ENCODE peak calls at places on chromosome 1, in five cellular contexts. O is HCT116, J is tibial artery, Q is adrenal gland, G is A549. E is an unnamed sample.

GRCh38 chr1:178353524-178353923 is 143.2 kb downstream of the CLEC20A start:
- DNase-seq in O (no peak), J (no peak), Q (no peak), G (no peak), E (no peak)

GRCh38 chr1:174465855-174466254 is 18.1 kb downstream of the GPR52 start:
- DNase-seq in O (no peak), J (no peak), Q (no peak), G (no peak), E (no peak)

GRCh38 chr1:160826546-160826945 is 30.6 kb downstream of the LY9 start:
- DNase-seq in O (no peak), J (no peak), Q (no peak), G (peak), E (no peak)

GRCh38 chr1:21758614-21759013 is 24.3 kb downstream of the USP48 start:
- DNase-seq in O (no peak), J (no peak), Q (peak), G (no peak), E (no peak)

GRCh38 chr1:115123116-115123515 is 33.8 kb upstream of the TSPAN2 start:
- DNase-seq in O (no peak), J (no peak), Q (no peak), G (no peak), E (no peak)

GRCh38 chr1:8745749-8746390 is 71.6 kb downstream of the RERE start:
- DNase-seq in O (no peak), J (no peak), Q (no peak), G (no peak), E (no peak)

GRCh38 chr1:116847688-116848531 is 61.8 kb upstream of the PTGFRN start:
- DNase-seq in O (no peak), J (peak), Q (no peak), G (no peak), E (no peak)

GRCh38 chr1:153773004-153773921 is 1.9 kb upstream of the SLC27A3 start:
- DNase-seq in O (no peak), J (no peak), Q (no peak), G (no peak), E (no peak)

GRCh38 chr1:58683519-58683918 is 16.3 kb downstream of the MYSM1 start:
- DNase-seq in O (no peak), J (no peak), Q (no peak), G (no peak), E (no peak)

GRCh38 chr1:25065246-25066238 is 135.5 kb upstream of the RUNX3 start:
- DNase-seq in O (no peak), J (no peak), Q (no peak), G (no peak), E (no peak)

GRCh38 chr1:24643362-24644346 is 552 bp downstream of the SRRM1 start:
- DNase-seq in O (no peak), J (no peak), Q (peak), G (peak), E (no peak)

GRCh38 chr1:16921391-16922185 is at the start of gene CROCC:
- DNase-seq in O (no peak), J (no peak), Q (no peak), G (no peak), E (no peak)

GRCh38 chr1:11979818-11980675 is at the start of gene MFN2:
- DNase-seq in O (peak), J (peak), Q (peak), G (peak), E (peak)

GRCh38 chr1:50279622-50280320 is 143.5 kb downstream of the DMRTA2 start:
- DNase-seq in O (no peak), J (no peak), Q (no peak), G (no peak), E (no peak)

GRCh38 chr1:235465066-235465465 is 39.2 kb downstream of the B3GALNT2 start:
- DNase-seq in O (no peak), J (no peak), Q (no peak), G (no peak), E (no peak)

GRCh38 chr1:234772345-234773147 is 162.6 kb upstream of the IRF2BP2 start:
- DNase-seq in O (peak), J (peak), Q (peak), G (peak), E (peak)

GRCh38 chr1:19395678-19396192 is 83.6 kb downstream of the SLC66A1 start:
- DNase-seq in O (no peak), J (no peak), Q (no peak), G (no peak), E (no peak)
- TF ChIP-seq CTCF in O (no peak), J (no peak), Q (no peak), G (no peak), E (no peak)

DNA sequence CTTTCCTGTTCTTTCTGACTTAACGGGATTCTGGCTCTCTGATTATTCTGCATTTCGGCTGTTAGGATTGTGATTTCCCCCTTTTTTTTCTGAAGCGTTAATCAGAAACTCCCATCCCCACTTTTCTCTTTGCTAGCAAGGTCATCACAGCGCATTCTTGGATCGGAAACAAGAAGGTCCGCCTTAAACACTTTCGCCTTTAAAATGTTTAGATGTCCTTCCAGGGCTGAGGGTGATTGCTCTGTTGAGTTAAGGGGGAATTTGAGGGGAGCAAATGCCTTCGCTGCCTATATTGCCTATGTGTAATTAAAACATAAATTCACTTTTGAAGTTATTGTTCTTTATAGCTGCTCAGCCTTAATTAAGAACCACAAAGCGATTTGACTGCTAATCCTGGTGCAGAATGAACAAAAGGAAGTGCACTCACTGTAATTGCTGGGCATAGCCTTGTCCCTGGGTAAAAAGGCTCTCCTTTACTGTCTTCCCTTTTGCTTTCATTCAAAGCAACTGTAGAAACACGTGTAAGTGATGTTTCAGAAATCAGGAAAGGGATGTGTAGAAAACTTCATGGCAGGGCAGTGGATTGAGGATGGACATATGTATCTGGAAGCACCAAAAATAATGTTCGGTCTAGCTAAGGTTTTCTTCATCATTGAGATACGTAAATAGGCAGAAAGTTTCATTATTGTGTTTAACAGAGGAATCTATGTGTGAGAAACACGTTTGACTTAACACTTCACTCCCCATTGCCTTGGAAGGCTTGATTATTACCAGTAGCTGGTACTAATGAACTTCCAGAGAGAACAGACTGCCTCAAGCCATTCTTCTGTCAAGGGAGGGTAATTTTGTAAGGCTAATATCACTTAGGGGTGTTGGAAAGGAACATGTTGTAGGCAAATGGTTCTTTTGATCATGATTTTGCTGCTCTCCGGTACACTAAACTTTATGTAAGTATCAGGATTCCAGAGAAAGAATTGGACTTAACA is 1.4 kb downstream of the LAMC1 start:
- DNase-seq in O (no peak), J (no peak), Q (no peak), G (no peak), E (no peak)
- H3K4me3 ChIP-seq in O (peak), J (peak), Q (peak), G (peak), E (peak)

GRCh38 chr1:40059292-40059959 is 18.9 kb downstream of the CAP1 start:
- DNase-seq in O (no peak), J (no peak), Q (no peak), G (no peak), E (no peak)
- TF ChIP-seq CTCF in O (no peak), J (no peak), Q (no peak), G (no peak), E (no peak)

GRCh38 chr1:91830242-91831131 is 55.5 kb downstream of the TGFBR3 start:
- DNase-seq in O (no peak), J (peak), Q (peak), G (peak), E (peak)
- H3K4me3 ChIP-seq in O (no peak), J (no peak), Q (no peak), G (no peak), E (no peak)

E was measured in epithelial cell of proximal tubule.